ENCODE peak calls at places on chromosomes 5 and 9, in four cellular contexts. L, I, Y and A are unnamed samples.

GRCh38 chr5:8683528-8683927 is 814.6 kb downstream of the MTRR start:
- DNase-seq in L (no peak), I (no peak), Y (peak; percentile 10), A (no peak)

GRCh38 chr5:5043346-5043745 is 96.8 kb upstream of the ADAMTS16 start:
- DNase-seq in Y (no peak), I (no peak), L (no peak), A (no peak)

GRCh38 chr5:177390363-177391300 is 6.4 kb downstream of the SLC34A1 start:
- DNase-seq in L (peak; percentile 86), I (peak; percentile 72), Y (peak; percentile 87), A (peak; percentile 71)

GRCh38 chr9:73441223-73441622 is 289.6 kb downstream of the ANXA1 start:
- DNase-seq in I (no peak), L (no peak), Y (no peak), A (no peak)

GRCh38 chr5:135038202-135038828 is 4.3 kb upstream of the PITX1 start:
- DNase-seq in Y (no peak), L (no peak), I (no peak), A (no peak)

GRCh38 chr9:18890372-18890771 is 142.6 kb downstream of the SAXO1 start:
- DNase-seq in Y (peak; percentile 69), I (no peak), L (no peak), A (no peak)

GRCh38 chr9:13845460-13845859 is 468.5 kb downstream of the NFIB start:
- DNase-seq in Y (peak; percentile 90), I (no peak), L (no peak), A (no peak)

GRCh38 chr5:106875591-106876297 is 795.0 kb downstream of the EFNA5 start:
- DNase-seq in Y (peak; percentile 72), L (no peak), I (no peak), A (no peak)

GRCh38 chr9:70411930-70412677 is 2.4 kb downstream of the KLF9 start:
- DNase-seq in Y (peak; percentile 97), I (peak; percentile 77), L (peak; percentile 38), A (peak; percentile 46)

GRCh38 chr9:126108240-126108639 is 218.4 kb upstream of the MVB12B start:
- DNase-seq in I (no peak), Y (peak; percentile 14), L (no peak), A (no peak)

GRCh38 chr5:40291338-40291737 is 388.4 kb upstream of the PTGER4 start:
- DNase-seq in L (no peak), I (no peak), Y (peak; percentile 68), A (no peak)

GRCh38 chr5:80109549-80110478 is 74.7 kb downstream of the THBS4 start:
- DNase-seq in Y (no peak), I (peak; percentile 60), L (no peak), A (no peak)

GRCh38 chr5:15598294-15598902 is 98.4 kb downstream of the FBXL7 start:
- DNase-seq in I (no peak), Y (peak; percentile 39), L (no peak), A (no peak)

GRCh38 chr5:499233-500209 is 24.7 kb downstream of the SLC9A3 start:
- DNase-seq in L (no peak), Y (no peak), I (no peak), A (no peak)

GRCh38 chr5:105544300-105544699 is 1981.7 kb upstream of the NUDT12 start:
- DNase-seq in Y (no peak), I (no peak), L (no peak), A (no peak)

GRCh38 chr9:114836769-114837168 is 30.9 kb upstream of the TNFSF15 start:
- DNase-seq in I (no peak), L (no peak), Y (peak; percentile 34), A (no peak)

GRCh38 chr5:10724799-10725507 is 36.1 kb downstream of the DAP start:
- DNase-seq in I (peak; percentile 65), Y (peak; percentile 91), L (no peak), A (no peak)

GRCh38 chr9:135811796-135812195 is 95.5 kb downstream of the CAMSAP1 start:
- DNase-seq in I (no peak), Y (no peak), L (no peak), A (no peak)

GRCh38 chr9:124697326-124698200 is 73.5 kb downstream of the NR6A1 start:
- DNase-seq in Y (peak; percentile 78), L (no peak), I (no peak), A (no peak)

GRCh38 chr9:97475079-97475478 is 26.4 kb upstream of the TMOD1 start:
- DNase-seq in L (no peak), Y (peak; percentile 14), I (no peak), A (no peak)

GRCh38 chr5:135266301-135266630 is 132.8 kb downstream of the MACROH2A1 start:
- DNase-seq in L (no peak), I (no peak), Y (no peak), A (no peak)

GRCh38 chr5:74546796-74547195 is 93.7 kb downstream of the ENC1 start:
- DNase-seq in Y (no peak), I (no peak), L (no peak), A (no peak)

GRCh38 chr5:172508471-172509404 is 54.4 kb upstream of the SH3PXD2B start:
- DNase-seq in Y (no peak), I (no peak), L (no peak), A (no peak)

GRCh38 chr9:136016221-136016881 is 55.2 kb upstream of the UBAC1 start:
- DNase-seq in Y (no peak), I (peak; percentile 11), L (no peak), A (peak; percentile 10)

GRCh38 chr5:133118741-133119140 is 66.9 kb downstream of the HSPA4 start:
- DNase-seq in L (no peak), Y (no peak), I (no peak), A (no peak)

GRCh38 chr9:115671911-115672310 is 481.7 kb upstream of the PAPPA start:
- DNase-seq in Y (no peak), L (no peak), I (no peak), A (no peak)

GRCh38 chr5:53253421-53253871 is 143.9 kb upstream of the MOCS2 start:
- DNase-seq in L (no peak), I (no peak), Y (peak; percentile 38), A (no peak)

GRCh38 chr9:136596630-136597031 is 50.8 kb upstream of the NOTCH1 start:
- DNase-seq in Y (no peak), I (no peak), L (no peak), A (no peak)

GRCh38 chr5:139660916-139661814 is 13.0 kb downstream of the CXXC5 start:
- DNase-seq in I (peak; percentile 82), Y (peak; percentile 93), L (no peak), A (peak; percentile 69)

DNA sequence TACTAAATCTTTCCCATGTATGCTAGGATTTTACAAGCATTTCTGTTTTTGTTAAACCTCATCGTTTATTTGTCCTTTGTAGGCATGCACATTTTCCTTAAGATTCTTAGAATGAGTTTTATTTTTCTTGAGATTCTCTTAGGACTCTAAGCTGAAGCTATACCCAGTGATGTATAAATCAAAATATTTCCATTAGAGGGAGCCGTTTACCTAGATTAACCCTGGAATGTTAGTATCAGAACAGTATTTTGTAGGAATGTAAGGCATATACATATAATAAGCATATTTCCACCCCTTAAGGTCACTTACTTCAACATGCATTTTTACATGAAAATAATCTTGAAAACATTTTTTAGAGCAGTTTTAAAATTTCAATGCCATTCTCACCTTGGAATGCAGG is 35.2 kb upstream of the FCHO2 start:
- DNase-seq in I (no peak), Y (peak; percentile 60), L (no peak), A (no peak)
- TF ChIP-seq CTCF in I (peak; percentile 49), Y (peak; percentile 11), L (no peak), A (no peak)

GRCh38 chr9:127662617-127663016 is 44.2 kb upstream of the CFAP157 start:
- DNase-seq in L (no peak), I (no peak), Y (no peak), A (no peak)

GRCh38 chr9:127654619-127655018 is 42.5 kb downstream of the STXBP1 start:
- DNase-seq in Y (no peak), L (no peak), I (no peak), A (no peak)

GRCh38 chr9:127660886-127661285 is 45.9 kb upstream of the CFAP157 start:
- DNase-seq in I (no peak), L (no peak), Y (no peak), A (no peak)

GRCh38 chr9:127661342-127661741 is 45.4 kb upstream of the CFAP157 start:
- DNase-seq in L (no peak), Y (no peak), I (no peak), A (no peak)

GRCh38 chr9:127658431-127658830 is 46.4 kb downstream of the STXBP1 start:
- DNase-seq in I (no peak), Y (no peak), L (no peak), A (no peak)
- TF ChIP-seq CTCF in I (no peak), Y (no peak), L (no peak), A (no peak)

DNA sequence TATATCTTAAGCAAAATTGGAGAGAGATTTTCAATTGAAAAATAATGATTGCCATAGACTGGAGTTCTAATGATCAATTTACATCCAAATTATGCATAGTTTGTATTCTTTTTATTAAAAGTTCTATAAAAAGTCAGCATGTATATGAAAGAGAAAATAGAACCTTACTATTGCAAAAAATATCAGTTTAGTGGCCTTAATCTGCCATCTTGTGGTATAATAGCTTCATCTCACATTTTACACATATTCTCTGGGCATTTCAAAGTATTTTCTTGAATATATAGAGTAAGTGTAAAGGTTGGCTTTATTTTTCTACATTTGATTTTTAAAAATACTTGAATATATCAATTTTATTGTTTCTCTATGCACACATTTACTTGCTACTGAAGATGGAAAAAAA is 1858.6 kb upstream of the CDH9 start:
- DNase-seq in I (no peak), L (no peak), Y (peak; percentile 1), A (no peak)
- TF ChIP-seq CTCF in I (no peak), L (no peak), Y (no peak), A (no peak)

GRCh38 chr5:81719743-81720142 is 31.2 kb downstream of the SSBP2 start:
- DNase-seq in Y (no peak), I (no peak), L (no peak), A (no peak)
- TF ChIP-seq CTCF in Y (no peak), I (no peak), L (no peak), A (no peak)

GRCh38 chr9:36912620-36913019 is 121.4 kb downstream of the PAX5 start:
- DNase-seq in L (no peak), I (no peak), Y (no peak), A (no peak)

GRCh38 chr9:36911601-36912412 is 122.3 kb downstream of the PAX5 start:
- DNase-seq in L (no peak), Y (no peak), I (no peak), A (no peak)

GRCh38 chr9:36914212-36914577 is 119.9 kb downstream of the PAX5 start:
- DNase-seq in I (no peak), L (no peak), Y (no peak), A (no peak)

GRCh38 chr9:36913393-36914211 is 120.5 kb downstream of the PAX5 start:
- DNase-seq in I (no peak), L (no peak), Y (no peak), A (no peak)

DNA sequence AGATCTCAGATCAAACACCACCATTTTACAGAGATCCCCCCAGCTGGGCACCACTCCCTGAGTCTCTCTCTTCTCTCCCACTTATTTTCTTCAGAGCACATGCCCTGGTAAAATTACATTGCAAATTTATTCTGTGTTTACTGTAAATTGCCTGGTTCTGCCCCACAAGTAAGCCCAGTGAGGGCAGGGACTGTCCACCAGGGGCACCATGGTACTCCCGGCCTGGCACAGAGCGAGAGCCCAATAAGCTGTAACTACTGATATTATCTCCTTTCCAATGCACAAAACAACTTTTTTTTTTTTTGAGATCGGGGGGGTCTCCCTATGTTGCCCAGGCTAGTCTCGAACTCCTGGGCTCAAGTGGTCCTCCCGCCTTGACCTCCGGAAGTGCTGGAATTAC is 123.0 kb downstream of the PAX5 start:
- DNase-seq in Y (no peak), L (no peak), I (no peak), A (no peak)
- TF ChIP-seq CTCF in Y (no peak), L (no peak), I (no peak), A (no peak)